ENCODE peak calls at places on chromosomes 13 and 19, in seven cellular contexts. R, E, C, I, Z, A and D are unnamed samples.

GRCh38 chr19:10339380-10339960 is at the start of gene ICAM3:
- ATAC-seq in R (no peak), E (no peak), C (no peak), I (no peak), Z (no peak), A (no peak), D (no peak)

GRCh38 chr13:48904668-48905290 is 70.9 kb upstream of the FNDC3A start:
- ATAC-seq in R (no peak), E (no peak), C (no peak), I (no peak), Z (no peak), A (no peak), D (no peak)

GRCh38 chr19:16319466-16319865 is 5.2 kb upstream of the KLF2 start:
- ATAC-seq in R (no peak), E (no peak), C (no peak), I (no peak), Z (no peak), A (no peak), D (no peak)

GRCh38 chr19:55287361-55288079 is 3.7 kb downstream of the BRSK1 start:
- ATAC-seq in R (no peak), E (no peak), C (no peak), I (no peak), Z (no peak), A (peak; percentile 24), D (no peak)

GRCh38 chr19:48928164-48929005 is 5.1 kb upstream of the DHDH start:
- ATAC-seq in R (no peak), E (no peak), C (no peak), I (no peak), Z (no peak), A (no peak), D (no peak)

GRCh38 chr13:81683526-81683925 is 1342.6 kb upstream of the SPRY2 start:
- ATAC-seq in R (no peak), E (no peak), C (no peak), I (no peak), Z (no peak), A (no peak), D (no peak)

GRCh38 chr19:40539070-40539469 is 37.6 kb upstream of the SHKBP1 start:
- ATAC-seq in R (no peak), E (no peak), C (no peak), I (no peak), Z (no peak), A (no peak), D (no peak)

GRCh38 chr13:113996081-113996911 is 22.4 kb upstream of the C13orf46 start:
- ATAC-seq in R (no peak), E (no peak), C (no peak), I (no peak), Z (no peak), A (peak; percentile 18), D (no peak)

GRCh38 chr13:75687145-75687763 is 51.1 kb downstream of the LMO7 start:
- ATAC-seq in R (no peak), E (peak; percentile 69), C (no peak), I (peak; percentile 23), Z (peak; percentile 75), A (peak; percentile 89), D (no peak)

GRCh38 chr13:60627071-60627686 is 230.2 kb downstream of the TDRD3 start:
- ATAC-seq in R (no peak), E (no peak), C (peak; percentile 53), I (no peak), Z (peak; percentile 45), A (peak; percentile 98), D (no peak)

GRCh38 chr13:94073006-94073744 is 406.3 kb downstream of the DCT start:
- ATAC-seq in R (no peak), E (no peak), C (no peak), I (no peak), Z (no peak), A (no peak), D (no peak)

GRCh38 chr19:22832031-22832762 is at the start of gene ZNF723:
- ATAC-seq in R (no peak), E (no peak), C (no peak), I (no peak), Z (no peak), A (no peak), D (no peak)

GRCh38 chr13:109790951-109791605 is 4.7 kb upstream of the IRS2 start:
- ATAC-seq in R (no peak), E (peak; percentile 43), C (no peak), I (no peak), Z (no peak), A (peak; percentile 89), D (no peak)

GRCh38 chr13:109734002-109734785 is 52.2 kb downstream of the IRS2 start:
- ATAC-seq in R (no peak), E (no peak), C (no peak), I (no peak), Z (no peak), A (no peak), D (no peak)

GRCh38 chr13:77893066-77893465 is 25.6 kb downstream of the EDNRB start:
- ATAC-seq in R (no peak), E (no peak), C (no peak), I (no peak), Z (no peak), A (no peak), D (no peak)

GRCh38 chr19:11699931-11700794 is 38.6 kb downstream of the ZNF823 start:
- ATAC-seq in R (peak; percentile 53), E (peak; percentile 73), C (no peak), I (no peak), Z (no peak), A (peak; percentile 65), D (no peak)

GRCh38 chr19:50669319-50670101 is 20.3 kb downstream of the C19orf81 start:
- ATAC-seq in R (no peak), E (peak; percentile 35), C (no peak), I (no peak), Z (peak; percentile 30), A (no peak), D (no peak)

GRCh38 chr13:77751513-77752456 is 54.3 kb downstream of the SLAIN1 start:
- ATAC-seq in R (peak; percentile 87), E (peak; percentile 91), C (peak; percentile 68), I (peak; percentile 68), Z (peak; percentile 78), A (peak; percentile 75), D (peak; percentile 62)

GRCh38 chr13:102597029-102598015 is 536 bp downstream of the TPP2 start:
- ATAC-seq in R (no peak), E (peak; percentile 32), C (peak; percentile 4), I (peak; percentile 15), Z (no peak), A (peak; percentile 42), D (peak; percentile 1)

GRCh38 chr13:114002009-114002544 is 28.2 kb upstream of the C13orf46 start:
- ATAC-seq in R (no peak), E (no peak), C (no peak), I (no peak), Z (peak; percentile 66), A (no peak), D (peak; percentile 44)

GRCh38 chr13:113816248-113816924 is 47.5 kb downstream of the GAS6 start:
- ATAC-seq in R (no peak), E (no peak), C (no peak), I (no peak), Z (no peak), A (no peak), D (no peak)

GRCh38 chr19:55486971-55487883 is 1.0 kb upstream of the SSC5D start:
- ATAC-seq in R (no peak), E (peak; percentile 2), C (peak; percentile 55), I (peak; percentile 37), Z (peak; percentile 78), A (peak; percentile 21), D (peak; percentile 67)

GRCh38 chr13:94549241-94550029 is 46.5 kb downstream of the TGDS start:
- ATAC-seq in R (peak; percentile 89), E (peak; percentile 92), C (peak; percentile 96), I (peak; percentile 87), Z (peak; percentile 97), A (peak; percentile 90), D (peak; percentile 93)

GRCh38 chr19:3944018-3944721 is 11.3 kb downstream of the NMRK2 start:
- ATAC-seq in R (no peak), E (no peak), C (no peak), I (no peak), Z (no peak), A (no peak), D (no peak)

GRCh38 chr19:51108066-51108804 is at the start of gene CTU1:
- ATAC-seq in R (peak; percentile 99), E (peak; percentile 98), C (peak; percentile 99), I (peak; percentile 100), Z (peak; percentile 99), A (peak; percentile 98), D (peak; percentile 100)

GRCh38 chr13:77918391-77919261 is at the start of gene EDNRB:
- ATAC-seq in R (peak; percentile 33), E (peak; percentile 59), C (peak; percentile 69), I (no peak), Z (peak; percentile 79), A (no peak), D (peak; percentile 60)

GRCh38 chr13:75454497-75454896 is 27.5 kb downstream of the TBC1D4 start:
- ATAC-seq in R (no peak), E (no peak), C (no peak), I (no peak), Z (no peak), A (no peak), D (no peak)

GRCh38 chr13:20043207-20043925 is 84.8 kb downstream of the ZMYM2 start:
- ATAC-seq in R (no peak), E (peak; percentile 32), C (peak; percentile 30), I (no peak), Z (peak; percentile 17), A (peak; percentile 34), D (no peak)

GRCh38 chr19:45653634-45654033 is 14.4 kb upstream of the GIPR start:
- ATAC-seq in R (no peak), E (no peak), C (no peak), I (no peak), Z (no peak), A (no peak), D (no peak)

GRCh38 chr19:2274937-2275535 is 6.9 kb downstream of the PEAK3 start:
- ATAC-seq in R (no peak), E (peak; percentile 40), C (peak; percentile 16), I (no peak), Z (peak; percentile 36), A (peak; percentile 37), D (peak; percentile 15)

GRCh38 chr19:17209126-17210036 is 5.8 kb upstream of the USE1 start:
- ATAC-seq in R (no peak), E (peak; percentile 29), C (no peak), I (no peak), Z (no peak), A (peak; percentile 16), D (no peak)

GRCh38 chr19:583198-583967 is 6.3 kb upstream of the HCN2 start:
- ATAC-seq in R (no peak), E (no peak), C (no peak), I (no peak), Z (peak; percentile 3), A (no peak), D (no peak)

GRCh38 chr13:24407844-24408243 is 98.5 kb downstream of the C1QTNF9 start:
- ATAC-seq in R (no peak), E (no peak), C (no peak), I (no peak), Z (no peak), A (no peak), D (no peak)

GRCh38 chr19:45595814-45596213 is 6.2 kb downstream of the GPR4 start:
- ATAC-seq in R (no peak), E (no peak), C (no peak), I (no peak), Z (no peak), A (no peak), D (no peak)

GRCh38 chr19:9913237-9914000 is 22.9 kb downstream of the OLFM2 start:
- ATAC-seq in R (peak; percentile 25), E (no peak), C (peak; percentile 51), I (no peak), Z (no peak), A (no peak), D (no peak)

GRCh38 chr13:44157614-44158013 is 216.0 kb upstream of the SERP2 start:
- ATAC-seq in R (no peak), E (no peak), C (peak; percentile 29), I (peak; percentile 34), Z (peak; percentile 73), A (no peak), D (no peak)